ENCODE peak calls at places on chromosomes 16 and 17, in seven cellular contexts. P, H, L, F, J, B and Y are unnamed samples.

GRCh38 chr17:43326490-43327275 is 72.1 kb upstream of the ARL4D start:
- DNase-seq in P (no peak), H (no peak), L (no peak), F (no peak), J (no peak), B (no peak), Y (no peak)

GRCh38 chr16:23145186-23145585 is 4.1 kb downstream of the USP31 start:
- DNase-seq in P (no peak), H (no peak), L (no peak), F (no peak), J (no peak), B (no peak), Y (no peak)

GRCh38 chr16:50440531-50440930 is 71.7 kb upstream of the BRD7 start:
- DNase-seq in P (no peak), H (no peak), L (no peak), F (no peak), J (no peak), B (no peak), Y (no peak)

GRCh38 chr17:21296097-21297025 is 11.8 kb downstream of the MAP2K3 start:
- DNase-seq in P (no peak), H (no peak), L (no peak), F (no peak), J (no peak), B (no peak), Y (peak; percentile 71)

GRCh38 chr16:54289242-54290051 is 2.9 kb upstream of the IRX3 start:
- DNase-seq in P (no peak), H (no peak), L (no peak), F (no peak), J (no peak), B (no peak), Y (no peak)

GRCh38 chr17:40430272-40431230 is 12.7 kb upstream of the IGFBP4 start:
- DNase-seq in P (no peak), H (no peak), L (no peak), F (no peak), J (no peak), B (peak; percentile 40), Y (no peak)

GRCh38 chr17:9240659-9241370 is 219.5 kb downstream of the NTN1 start:
- DNase-seq in P (no peak), H (no peak), L (no peak), F (no peak), J (peak; percentile 84), B (peak; percentile 96), Y (peak; percentile 71)

GRCh38 chr17:37466471-37466870 is 23.2 kb upstream of the DUSP14 start:
- DNase-seq in P (peak; percentile 34), H (no peak), L (no peak), F (no peak), J (no peak), B (no peak), Y (no peak)

GRCh38 chr17:47650525-47651522 is 1.1 kb downstream of the KPNB1 start:
- DNase-seq in P (peak; percentile 100), H (peak; percentile 93), L (peak; percentile 97), F (peak; percentile 71), J (peak; percentile 94), B (peak; percentile 97), Y (peak; percentile 98)

GRCh38 chr17:57724038-57724728 is 20.9 kb downstream of the CCDC182 start:
- DNase-seq in P (no peak), H (no peak), L (peak; percentile 53), F (no peak), J (no peak), B (no peak), Y (no peak)

GRCh38 chr16:1822801-1823200 is 3.8 kb downstream of the HAGH start:
- DNase-seq in P (no peak), H (no peak), L (no peak), F (no peak), J (no peak), B (no peak), Y (no peak)
- TF ChIP-seq CTCF in P (no peak), H (no peak), L (no peak), F (no peak), J (no peak), B (no peak), Y (no peak)

DNA sequence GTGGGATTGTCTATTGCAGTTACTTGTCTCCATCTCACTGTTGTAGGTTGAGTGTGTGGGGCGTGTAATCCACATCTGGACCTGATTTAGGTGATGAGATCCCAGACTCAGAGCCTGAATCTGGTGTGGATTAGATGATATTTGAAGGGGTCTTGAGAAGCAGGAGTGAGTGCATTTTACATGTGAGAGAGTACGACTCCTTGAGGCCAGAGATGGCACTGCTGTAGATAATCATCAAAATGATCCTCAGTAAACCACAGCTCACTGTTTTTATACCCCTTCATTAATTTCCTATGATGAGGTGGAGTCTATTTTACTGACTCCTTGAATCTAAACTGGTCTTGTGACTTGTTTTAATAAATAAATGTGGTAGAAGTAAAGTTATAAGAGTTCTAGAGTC is 732.5 kb downstream of the KCNJ2 start:
- DNase-seq in P (no peak), H (no peak), L (no peak), F (no peak), J (no peak), B (no peak), Y (no peak)
- TF ChIP-seq CTCF in P (no peak), H (no peak), L (peak; percentile 61), F (no peak), J (no peak), B (no peak), Y (no peak)

DNA sequence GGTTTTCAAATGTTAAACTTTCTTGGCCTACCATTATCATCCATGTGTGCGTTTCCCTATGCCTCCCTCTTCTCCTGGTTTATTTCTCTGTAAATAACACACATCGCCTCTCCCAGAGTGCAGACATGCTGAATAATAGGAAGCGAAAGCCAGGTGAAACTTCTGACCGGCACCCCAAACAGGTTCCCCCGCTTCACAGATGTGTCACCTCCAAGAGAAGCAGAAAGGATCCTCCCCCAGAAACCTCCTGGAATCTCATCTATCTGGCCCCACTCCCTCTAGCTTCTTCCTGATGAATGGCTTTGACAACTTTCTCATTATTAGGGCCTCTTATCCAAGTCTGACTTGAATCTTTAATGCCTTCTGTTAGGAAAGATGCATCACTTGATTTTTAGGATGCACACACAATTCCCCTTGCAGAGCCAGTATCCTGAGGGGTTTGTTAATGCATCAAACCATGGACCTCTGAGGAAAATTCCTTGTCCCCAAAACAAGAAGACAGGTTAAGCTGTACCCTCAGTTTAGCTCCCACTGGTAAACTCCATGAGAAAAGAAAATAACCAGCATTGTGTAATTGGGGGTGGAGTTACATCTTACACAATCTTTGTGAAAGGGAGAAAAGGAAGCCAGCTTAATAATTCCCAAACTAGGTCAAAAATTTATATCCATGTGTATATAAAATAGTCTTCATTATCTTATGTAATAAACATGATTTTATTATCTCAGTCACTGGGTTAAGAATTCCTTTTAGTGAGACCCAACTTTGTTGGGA is 20.1 kb upstream of the HYDIN start:
- DNase-seq in P (no peak), H (no peak), L (no peak), F (no peak), J (no peak), B (no peak), Y (no peak)
- TF ChIP-seq CTCF in P (no peak), H (no peak), L (no peak), F (no peak), J (no peak), B (no peak), Y (no peak)

GRCh38 chr17:30970757-30971567 is at the start of gene RNF135:
- DNase-seq in P (peak; percentile 85), H (no peak), L (no peak), F (peak; percentile 46), J (peak; percentile 82), B (peak; percentile 94), Y (peak; percentile 95)
- TF ChIP-seq CTCF in P (peak; percentile 39), H (peak; percentile 23), L (no peak), F (no peak), J (peak; percentile 58), B (peak; percentile 45), Y (peak; percentile 42)

GRCh38 chr16:71214771-71215381 is 15.6 kb downstream of the HYDIN start:
- DNase-seq in P (no peak), H (no peak), L (no peak), F (no peak), J (no peak), B (no peak), Y (no peak)
- TF ChIP-seq CTCF in P (no peak), H (peak; percentile 26), L (peak; percentile 61), F (no peak), J (no peak), B (no peak), Y (no peak)

DNA sequence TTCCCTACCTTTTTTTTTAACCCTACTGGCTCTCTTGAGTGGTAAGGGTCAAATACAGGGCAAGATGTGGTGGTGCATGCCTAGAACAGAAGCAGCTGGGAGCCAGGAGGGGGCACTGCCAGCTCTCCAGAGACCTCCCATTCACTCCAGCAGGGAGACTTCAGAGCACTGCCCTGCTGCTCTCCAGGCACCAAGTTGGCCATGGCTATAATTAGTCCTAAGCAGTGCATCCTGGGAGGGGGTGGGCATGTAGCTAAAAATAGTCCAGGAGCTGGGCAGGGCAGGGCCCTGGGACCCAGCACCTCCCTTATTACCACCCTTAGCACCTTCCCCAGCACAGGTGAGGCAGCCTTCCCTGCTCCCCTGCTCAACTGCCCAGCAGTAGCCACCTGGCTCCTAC is 3.5 kb downstream of the CORO6 start:
- DNase-seq in P (peak; percentile 15), H (no peak), L (peak; percentile 45), F (no peak), J (no peak), B (peak; percentile 80), Y (peak; percentile 18)
- TF ChIP-seq CTCF in P (no peak), H (peak; percentile 30), L (peak; percentile 64), F (peak; percentile 11), J (no peak), B (peak; percentile 21), Y (no peak)

GRCh38 chr16:79767597-79768280 is 167.2 kb upstream of the MAF start:
- DNase-seq in P (peak; percentile 11), H (no peak), L (no peak), F (no peak), J (peak; percentile 29), B (no peak), Y (no peak)
- TF ChIP-seq CTCF in P (no peak), H (peak; percentile 25), L (peak; percentile 15), F (peak; percentile 52), J (peak; percentile 23), B (no peak), Y (no peak)

GRCh38 chr17:66562119-66562518 is 259.7 kb downstream of the PRKCA start:
- DNase-seq in P (no peak), H (no peak), L (no peak), F (no peak), J (no peak), B (no peak), Y (no peak)
- TF ChIP-seq CTCF in P (no peak), H (no peak), L (no peak), F (no peak), J (no peak), B (no peak), Y (no peak)

GRCh38 chr17:72592967-72593325 is 472.1 kb downstream of the SOX9 start:
- DNase-seq in P (no peak), H (no peak), L (no peak), F (no peak), J (no peak), B (no peak), Y (no peak)

GRCh38 chr17:72591500-72592241 is 470.9 kb downstream of the SOX9 start:
- DNase-seq in P (no peak), H (no peak), L (no peak), F (no peak), J (no peak), B (no peak), Y (no peak)

GRCh38 chr17:72590882-72591499 is 470.2 kb downstream of the SOX9 start:
- DNase-seq in P (no peak), H (no peak), L (no peak), F (no peak), J (no peak), B (no peak), Y (no peak)

GRCh38 chr17:72592242-72592966 is 471.6 kb downstream of the SOX9 start:
- DNase-seq in P (peak; percentile 74), H (no peak), L (no peak), F (no peak), J (peak; percentile 16), B (no peak), Y (peak; percentile 87)

GRCh38 chr17:72594248-72594647 is 473.4 kb downstream of the SOX9 start:
- DNase-seq in P (no peak), H (no peak), L (no peak), F (no peak), J (no peak), B (no peak), Y (no peak)
- TF ChIP-seq CTCF in P (no peak), H (no peak), L (no peak), F (no peak), J (no peak), B (no peak), Y (no peak)